ENCODE peak calls at places on chromosomes 16 and 17, in five cellular contexts. R is fibroblast of pulmonary artery, X is mucosa of descending colon, C is transverse colon, O is lower leg skin. H is an unnamed sample.
A peak's percentile ranks its signal among the peaks of the same experiment; 100 is the strongest.

GRCh38 chr16:35377142-35377541 is 1917.7 kb downstream of the TP53TG3F start:
- DNase-seq in R (no peak), X (no peak), C (no peak), O (no peak), H (no peak)

GRCh38 chr16:3950343-3951193 is 70.1 kb upstream of the CREBBP start:
- DNase-seq in R (peak; percentile 99), X (peak; percentile 65), C (peak; percentile 60), O (peak; percentile 69), H (no peak)

GRCh38 chr17:2862197-2862596 is 66.0 kb downstream of the RAP1GAP2 start:
- DNase-seq in R (no peak), X (no peak), C (no peak), O (no peak), H (no peak)

GRCh38 chr16:1870365-1871082 is 1.4 kb downstream of the MEIOB start:
- DNase-seq in R (peak; percentile 43), X (no peak), C (no peak), O (no peak), H (peak; percentile 83)

GRCh38 chr17:70621593-70621992 is 452.3 kb downstream of the KCNJ2 start:
- DNase-seq in R (peak; percentile 16), X (no peak), C (no peak), O (no peak), H (no peak)

GRCh38 chr17:64638552-64639198 is 23.4 kb downstream of the SMURF2 start:
- DNase-seq in R (peak; percentile 38), X (no peak), C (no peak), O (no peak), H (no peak)

GRCh38 chr17:50272711-50273653 is 1.3 kb upstream of the TMEM92 start:
- DNase-seq in R (peak; percentile 53), X (peak; percentile 69), C (peak; percentile 62), O (no peak), H (peak; percentile 73)

GRCh38 chr17:41065829-41066624 is at the start of gene KRTAP2-4:
- DNase-seq in R (peak; percentile 49), X (no peak), C (no peak), O (no peak), H (no peak)

GRCh38 chr17:10875984-10876555 is 38.2 kb upstream of the PIRT start:
- DNase-seq in R (peak; percentile 41), X (peak; percentile 73), C (peak; percentile 56), O (peak; percentile 21), H (no peak)

GRCh38 chr16:66457888-66458287 is 30.8 kb downstream of the BEAN1 start:
- DNase-seq in R (no peak), X (no peak), C (no peak), O (no peak), H (no peak)

GRCh38 chr16:74769791-74770190 is 4.8 kb downstream of the FA2H start:
- DNase-seq in R (no peak), X (no peak), C (no peak), O (no peak), H (no peak)

GRCh38 chr17:32298298-32298697 is 32.7 kb downstream of the RHBDL3 start:
- DNase-seq in R (no peak), X (no peak), C (no peak), O (no peak), H (no peak)

GRCh38 chr16:67305216-67306071 is 21.1 kb downstream of the KCTD19 start:
- DNase-seq in R (no peak), X (no peak), C (no peak), O (no peak), H (peak; percentile 23)

GRCh38 chr16:31868701-31869167 is 4.9 kb upstream of the ZNF267 start:
- DNase-seq in R (peak; percentile 82), X (peak; percentile 95), C (peak; percentile 87), O (peak; percentile 80), H (peak; percentile 64)

GRCh38 chr16:77541131-77541530 is 106.3 kb upstream of the ADAMTS18 start:
- DNase-seq in R (no peak), X (no peak), C (no peak), O (no peak), H (no peak)

GRCh38 chr17:55540414-55541091 is 29.3 kb upstream of the SMIM36 start:
- DNase-seq in R (peak; percentile 31), X (no peak), C (no peak), O (no peak), H (no peak)

GRCh38 chr17:40433551-40434384 is 9.5 kb upstream of the IGFBP4 start:
- DNase-seq in R (peak; percentile 36), X (no peak), C (no peak), O (no peak), H (no peak)

GRCh38 chr17:40471856-40472732 is 28.8 kb downstream of the IGFBP4 start:
- DNase-seq in R (no peak), X (no peak), C (no peak), O (no peak), H (no peak)

GRCh38 chr16:17358846-17359245 is 111.9 kb downstream of the XYLT1 start:
- DNase-seq in R (no peak), X (no peak), C (no peak), O (no peak), H (no peak)

GRCh38 chr17:83194189-83194565 is 114.8 kb downstream of the METRNL start:
- DNase-seq in R (no peak), X (no peak), C (peak; percentile 7), O (peak; percentile 14), H (peak; percentile 44)

GRCh38 chr16:89155184-89155679 is 16.3 kb upstream of the CDH15 start:
- DNase-seq in R (peak; percentile 83), X (peak; percentile 48), C (peak; percentile 64), O (peak; percentile 73), H (no peak)

GRCh38 chr16:12613131-12613991 is 190.3 kb downstream of the CPPED1 start:
- DNase-seq in R (no peak), X (peak; percentile 23), C (peak; percentile 14), O (no peak), H (peak; percentile 72)

GRCh38 chr17:9802294-9802693 is 10.9 kb upstream of the DHRS7C start:
- DNase-seq in R (no peak), X (no peak), C (no peak), O (no peak), H (no peak)

GRCh38 chr17:37821025-37821713 is 76.3 kb upstream of the HNF1B start:
- DNase-seq in R (no peak), X (no peak), C (no peak), O (no peak), H (no peak)

GRCh38 chr17:64276961-64277505 is 14.0 kb upstream of the TEX2 start:
- DNase-seq in R (no peak), X (no peak), C (no peak), O (no peak), H (no peak)

GRCh38 chr16:54591816-54592246 is 305.2 kb upstream of the IRX3 start:
- DNase-seq in R (no peak), X (no peak), C (no peak), O (no peak), H (no peak)

GRCh38 chr17:8326591-8327583 is 12.8 kb upstream of the ODF4 start:
- DNase-seq in R (peak; percentile 30), X (peak; percentile 20), C (no peak), O (no peak), H (no peak)

GRCh38 chr17:63932008-63932561 is at the start of gene CD79B:
- DNase-seq in R (no peak), X (peak; percentile 25), C (peak; percentile 60), O (no peak), H (no peak)

GRCh38 chr17:43940630-43941029 is 1.6 kb downstream of the PPY start:
- DNase-seq in R (peak; percentile 39), X (no peak), C (no peak), O (no peak), H (no peak)

GRCh38 chr17:18129041-18129502 is 20.5 kb downstream of the MYO15A start:
- DNase-seq in R (peak; percentile 53), X (peak; percentile 45), C (no peak), O (no peak), H (peak; percentile 97)

GRCh38 chr17:6276711-6277110 is 158.2 kb downstream of the AIPL1 start:
- DNase-seq in R (no peak), X (no peak), C (no peak), O (no peak), H (no peak)
- TF ChIP-seq CTCF in R (no peak), X (no peak), C (no peak), O (no peak), H (peak; percentile 5)

GRCh38 chr17:69609495-69610315 is 195.2 kb downstream of the MAP2K6 start:
- DNase-seq in R (peak; percentile 51), X (peak; percentile 26), C (no peak), O (no peak), H (no peak)
- TF ChIP-seq CTCF in R (peak; percentile 82), X (no peak), C (peak; percentile 20), O (no peak), H (peak; percentile 36)

GRCh38 chr16:81142864-81143263 is 46.7 kb upstream of the GCSH start:
- DNase-seq in R (no peak), X (no peak), C (no peak), O (no peak), H (no peak)
- TF ChIP-seq CTCF in R (no peak), X (no peak), C (no peak), O (no peak), H (no peak)

GRCh38 chr16:87416826-87417471 is 24.8 kb downstream of the MAP1LC3B start:
- DNase-seq in R (peak; percentile 73), X (peak; percentile 77), C (peak; percentile 42), O (no peak), H (no peak)
- TF ChIP-seq CTCF in R (peak; percentile 86), X (peak; percentile 31), C (peak; percentile 61), O (no peak), H (peak; percentile 62)

GRCh38 chr16:72939247-72939646 is 108.7 kb downstream of the ZFHX3 start:
- DNase-seq in R (peak; percentile 77), X (peak; percentile 64), C (peak; percentile 36), O (peak; percentile 54), H (no peak)
- TF ChIP-seq CTCF in R (peak; percentile 50), X (no peak), C (peak; percentile 24), O (no peak), H (peak; percentile 19)

DNA sequence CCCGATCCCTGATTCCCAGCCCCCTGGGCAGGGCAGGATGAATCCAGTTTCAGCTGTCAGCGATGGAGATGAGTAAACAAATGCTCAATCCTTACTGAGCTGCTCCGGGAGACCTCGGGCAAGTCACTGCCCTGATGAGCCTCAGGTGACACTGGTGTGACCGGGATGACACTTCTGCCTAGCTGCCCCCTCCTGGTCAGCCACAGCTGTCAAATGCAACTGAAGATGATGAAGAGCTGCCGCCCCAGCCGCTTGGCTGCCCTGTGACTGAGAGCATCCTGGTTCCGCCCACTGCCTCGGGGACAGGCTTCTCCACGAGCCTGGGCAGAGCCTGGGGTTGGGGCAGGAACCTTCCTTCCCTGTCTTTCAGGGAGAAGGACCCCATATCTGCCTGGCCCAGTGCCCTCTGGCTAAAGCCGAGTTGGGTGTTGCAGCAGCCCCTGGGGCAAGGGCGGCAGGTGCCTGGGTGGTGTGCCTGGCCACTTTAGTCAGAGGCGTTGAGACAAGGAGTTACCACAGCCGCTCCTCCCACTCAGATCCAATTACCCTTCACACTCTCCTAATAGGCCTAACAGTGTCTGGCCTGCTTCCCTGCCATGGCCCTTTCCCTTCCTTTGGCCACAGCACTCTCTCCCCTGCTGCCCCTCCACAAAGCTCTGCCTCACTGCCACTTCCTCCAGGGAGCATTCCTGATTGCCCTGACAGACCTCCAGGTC is 5.5 kb downstream of the CCL17 start:
- DNase-seq in R (no peak), X (no peak), C (no peak), O (no peak), H (no peak)
- TF ChIP-seq CTCF in R (no peak), X (no peak), C (no peak), O (no peak), H (no peak)

H was measured in right lobe of liver.